ENCODE peak calls at places on chromosomes 7 and 10, in four cellular contexts. B is CD4-positive, alpha-beta memory T cell; D is heart left ventricle; U is mammary epithelial cell. G is an unnamed sample.

GRCh38 chr7:112084506-112084905 is 121.7 kb downstream of the DOCK4 start:
- DNase-seq in B (no peak), D (no peak), U (peak; percentile 32), G (no peak)

GRCh38 chr10:78451592-78451991 is 417.9 kb downstream of the RPS24 start:
- DNase-seq in B (no peak), D (no peak), U (no peak), G (no peak)

GRCh38 chr10:59432207-59432900 is 70.0 kb upstream of the FAM13C start:
- DNase-seq in B (no peak), U (peak; percentile 67), D (no peak), G (no peak)

GRCh38 chr7:98922392-98923107 is 44.2 kb downstream of the TRRAP start:
- DNase-seq in B (no peak), U (no peak), D (no peak), G (no peak)

GRCh38 chr7:45390180-45390579 is 184.0 kb upstream of the ADCY1 start:
- DNase-seq in B (no peak), D (no peak), U (no peak), G (no peak)

GRCh38 chr10:86957471-86958108 is at the start of gene MMRN2:
- DNase-seq in B (no peak), U (no peak), D (peak; percentile 65), G (no peak)

GRCh38 chr10:72274730-72275350 is 1.1 kb downstream of the DDIT4 start:
- DNase-seq in U (peak; percentile 74), B (peak; percentile 78), D (peak; percentile 68), G (peak; percentile 83)

GRCh38 chr10:86017841-86018734 is 348.5 kb downstream of the GRID1 start:
- DNase-seq in D (peak; percentile 68), B (no peak), U (no peak), G (no peak)

GRCh38 chr7:70153946-70154345 is 555.7 kb downstream of the AUTS2 start:
- DNase-seq in B (no peak), D (no peak), U (no peak), G (no peak)

GRCh38 chr10:35442006-35442405 is 105.7 kb downstream of the CCNY start:
- DNase-seq in B (no peak), D (no peak), U (no peak), G (no peak)

DNA sequence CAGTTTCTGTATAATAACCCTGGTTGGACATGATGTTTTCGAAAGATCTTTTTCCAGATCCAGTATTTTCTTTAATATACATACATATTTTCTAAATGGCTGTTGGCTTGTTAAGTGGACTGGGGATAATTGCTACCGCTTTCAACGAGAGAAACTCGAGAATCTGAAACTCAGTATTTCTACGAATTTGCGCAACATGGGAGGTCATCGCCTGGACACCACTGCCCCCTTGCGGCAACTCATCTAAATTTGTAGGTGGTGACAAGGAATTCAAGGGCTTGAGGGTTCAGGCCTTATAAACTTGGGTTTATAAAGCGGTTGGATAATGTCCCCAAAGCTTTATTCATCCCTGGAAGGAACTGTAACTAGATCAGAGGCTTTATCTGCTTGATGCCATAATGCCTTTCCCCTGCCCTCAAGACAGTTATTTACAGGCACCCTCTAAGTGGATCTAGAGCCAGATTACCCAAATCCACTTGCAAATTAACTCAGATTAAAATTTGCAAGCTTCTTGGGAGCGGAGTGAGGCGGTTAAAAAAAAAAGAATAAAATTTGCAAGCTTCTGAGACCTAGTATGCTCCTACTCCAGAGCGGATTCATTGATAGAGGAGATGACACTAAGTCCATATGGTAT is 21.3 kb upstream of the KCNK18 start:
- DNase-seq in B (peak; percentile 62), D (peak; percentile 68), U (peak; percentile 46), G (peak; percentile 40)
- H3K4me3 ChIP-seq in B (peak overlapping the region; percentile 49), D (peak overlapping the region; percentile 36), U (peak overlapping the region; percentile 0), G (peak overlapping the region; percentile 59)

DNA sequence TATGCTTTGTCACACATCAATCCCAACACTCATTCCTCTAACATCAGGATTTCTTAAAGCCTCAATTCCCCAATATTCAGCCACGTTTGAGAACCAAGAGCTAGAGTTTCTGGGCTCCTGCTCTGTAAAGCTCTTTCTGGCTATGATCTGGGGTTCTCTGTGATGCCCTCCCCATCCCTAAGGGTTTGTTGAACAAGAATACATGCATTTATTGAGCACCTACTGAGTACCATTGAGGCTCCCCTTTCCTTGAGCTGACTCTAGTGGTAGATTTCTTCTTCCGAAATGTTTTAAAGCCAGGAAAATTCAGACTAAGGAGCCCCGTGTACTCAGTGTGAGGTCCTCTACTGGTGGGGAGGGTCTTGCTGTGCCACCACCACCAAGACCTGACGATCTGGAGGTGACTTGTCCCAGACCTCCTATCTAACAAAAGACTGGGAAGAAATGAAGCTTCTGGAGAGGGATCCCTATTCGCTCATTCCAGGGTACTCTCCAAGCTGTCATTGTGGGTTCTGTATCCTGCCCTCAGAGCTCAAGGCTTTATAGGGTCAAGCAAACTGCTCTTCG is 23.1 kb upstream of the SRGN start:
- DNase-seq in U (no peak), D (no peak), B (no peak), G (no peak)
- H3K27ac ChIP-seq in U (no peak overlapping the region), D (peak overlapping the region; percentile 70), B (no peak overlapping the region), G (no peak overlapping the region)

GRCh38 chr10:17232276-17232987 is 4.4 kb downstream of the VIM start:
- DNase-seq in U (no peak), D (no peak), B (no peak), G (no peak)
- H3K4me3 ChIP-seq in U (peak overlapping the region; percentile 58), D (peak overlapping the region; percentile 82), B (no peak overlapping the region), G (no peak overlapping the region)

GRCh38 chr7:141864765-141865447 is 23.6 kb upstream of the PRSS37 start:
- DNase-seq in B (no peak), D (no peak), U (peak; percentile 78), G (no peak)
- H3K27ac ChIP-seq in B (no peak overlapping the region), D (no peak overlapping the region), U (peak overlapping the region; percentile 51), G (no peak overlapping the region)

GRCh38 chr10:46542567-46543323 is 13.7 kb downstream of the GPRIN2 start:
- DNase-seq in B (no peak), D (no peak), U (no peak), G (peak; percentile 43)

GRCh38 chr10:46540412-46541016 is 15.9 kb downstream of the GPRIN2 start:
- DNase-seq in D (no peak), B (no peak), U (no peak), G (no peak)

GRCh38 chr10:46541735-46542566 is 14.5 kb downstream of the GPRIN2 start:
- DNase-seq in U (no peak), D (no peak), B (no peak), G (no peak)

GRCh38 chr10:46539596-46540411 is 16.7 kb downstream of the GPRIN2 start:
- DNase-seq in B (no peak), D (no peak), U (no peak), G (no peak)

GRCh38 chr10:46541017-46541661 is 15.3 kb downstream of the GPRIN2 start:
- DNase-seq in D (no peak), B (no peak), U (no peak), G (no peak)
- H3K4me3 ChIP-seq in D (peak overlapping the region; percentile 10), B (no peak overlapping the region), U (no peak overlapping the region), G (no peak overlapping the region)

GRCh38 chr7:78970440-78970916 is 483.0 kb downstream of the MAGI2 start:
- DNase-seq in B (no peak), D (no peak), U (no peak), G (no peak)
- H3K27ac ChIP-seq in B (no peak overlapping the region), D (no peak overlapping the region), U (no peak overlapping the region), G (no peak overlapping the region)

GRCh38 chr7:123643495-123644428 is 11.9 kb upstream of the LMOD2 start:
- DNase-seq in D (no peak), B (no peak), U (peak; percentile 58), G (no peak)

GRCh38 chr7:123640583-123640982 is 15.1 kb upstream of the LMOD2 start:
- DNase-seq in U (no peak), D (no peak), B (no peak), G (no peak)

GRCh38 chr7:123645516-123645915 is 10.2 kb upstream of the LMOD2 start:
- DNase-seq in D (peak; percentile 73), B (no peak), U (no peak), G (no peak)

GRCh38 chr7:123639646-123640045 is 16.0 kb upstream of the LMOD2 start:
- DNase-seq in U (no peak), B (no peak), D (no peak), G (no peak)

DNA sequence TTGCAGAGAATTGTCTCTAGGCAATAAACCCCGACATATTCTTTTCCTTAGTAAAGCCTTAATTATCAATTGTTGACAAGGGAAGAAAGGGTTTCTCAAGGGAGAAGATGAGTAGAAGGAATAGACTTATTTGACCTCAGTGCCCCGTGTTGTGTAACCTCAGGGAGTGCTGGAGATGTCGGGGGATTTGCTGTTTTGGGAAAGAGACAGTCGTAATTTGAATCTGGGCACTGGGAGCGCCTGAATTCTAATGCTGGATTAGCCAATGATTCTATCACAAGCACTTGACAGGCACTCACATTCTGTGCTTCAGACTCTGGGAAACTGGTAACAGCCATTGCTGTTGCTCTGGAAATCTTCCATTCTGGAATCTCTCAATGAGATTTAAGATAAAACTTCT is 13.8 kb upstream of the LMOD2 start:
- DNase-seq in U (no peak), B (no peak), D (no peak), G (no peak)
- H3K4me3 ChIP-seq in U (no peak overlapping the region), B (no peak overlapping the region), D (no peak overlapping the region), G (no peak overlapping the region)

GRCh38 chr10:121595321-121595805 is 2.9 kb downstream of the FGFR2 start:
- DNase-seq in B (no peak), D (no peak), U (peak; percentile 48), G (no peak)

GRCh38 chr10:121593267-121593666 is 5.0 kb downstream of the FGFR2 start:
- DNase-seq in D (no peak), B (no peak), U (no peak), G (no peak)

GRCh38 chr10:121593676-121594075 is 4.6 kb downstream of the FGFR2 start:
- DNase-seq in B (no peak), D (no peak), U (no peak), G (no peak)

GRCh38 chr10:121594623-121595320 is 3.5 kb downstream of the FGFR2 start:
- DNase-seq in B (no peak), U (no peak), D (no peak), G (no peak)

DNA sequence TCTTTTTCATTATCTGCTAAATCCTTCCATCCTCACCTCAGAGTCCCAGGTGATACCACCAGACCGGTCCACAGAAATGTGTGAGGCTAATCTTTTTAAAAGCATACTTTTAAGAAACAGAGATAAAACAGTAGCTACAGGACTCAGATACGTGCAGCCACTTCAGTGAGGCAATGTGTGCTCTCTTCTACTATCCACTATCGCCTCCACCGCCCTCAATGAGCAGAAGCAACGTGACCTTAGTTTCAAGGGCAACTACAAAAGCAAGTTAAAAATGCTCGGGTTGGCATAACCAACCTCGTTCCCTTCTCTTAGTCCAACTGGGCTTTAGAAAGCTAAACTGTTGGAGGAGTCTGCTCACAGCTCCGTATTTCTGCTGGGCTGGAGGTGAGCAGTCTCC is 4.2 kb downstream of the FGFR2 start:
- DNase-seq in B (no peak), U (no peak), D (no peak), G (no peak)
- H3K27ac ChIP-seq in B (no peak overlapping the region), U (no peak overlapping the region), D (peak overlapping the region; percentile 83), G (no peak overlapping the region)

DNA sequence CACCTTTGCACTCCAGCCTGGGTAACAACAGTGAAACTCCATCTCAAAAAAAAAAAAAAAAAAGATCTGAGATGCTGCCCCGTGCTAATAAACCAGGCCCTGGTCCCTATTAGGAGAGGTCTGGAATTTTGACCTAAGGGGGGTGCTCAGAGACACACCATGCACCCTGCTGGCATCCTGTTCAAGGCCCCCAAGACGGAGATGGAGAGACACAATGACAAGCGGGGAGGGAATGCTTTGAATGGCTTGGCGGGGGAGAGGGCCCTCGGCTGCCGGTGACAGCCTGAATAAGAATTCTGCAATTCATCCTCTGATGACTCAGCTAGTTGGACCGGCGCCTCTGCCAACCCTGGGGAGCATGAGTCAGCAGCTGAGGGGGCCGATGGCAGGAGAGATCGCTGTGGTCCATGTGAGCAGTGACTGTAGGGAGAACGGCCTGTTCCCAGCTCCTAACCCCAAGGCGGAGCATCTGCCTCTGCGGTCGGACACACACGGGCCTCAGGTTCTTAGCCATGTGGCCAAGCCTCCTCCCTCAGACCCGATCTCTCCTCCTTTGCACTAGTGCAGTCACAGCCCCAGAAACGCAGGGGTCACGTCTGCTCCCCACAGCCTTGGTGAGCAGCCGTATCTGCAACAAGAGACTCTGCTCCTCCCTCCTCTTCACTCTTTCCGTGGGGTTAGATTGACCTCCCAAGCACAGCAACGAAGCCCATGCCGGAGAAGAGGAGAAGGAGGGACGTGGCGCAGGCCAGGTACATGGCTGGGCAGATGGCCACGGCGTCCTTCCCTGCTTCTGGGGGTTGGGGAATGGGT is 14.9 kb downstream of the TRIM56 start:
- DNase-seq in D (peak; percentile 86), U (peak; percentile 98), B (no peak), G (no peak)
- H3K4me3 ChIP-seq in D (no peak overlapping the region), U (no peak overlapping the region), B (no peak overlapping the region), G (no peak overlapping the region)

G was measured in CD8-positive, alpha-beta memory T cell.